ENCODE peak calls at places on chromosome X, in nine cellular contexts. I is Panc1, P is prostate gland, T is transverse colon, J is breast epithelium, H is PC-3, B is pancreas, A is Peyer's patch, E is heart right ventricle. Z is an unnamed sample.

GRCh38 chrX:3362956-3363355 is 16.5 kb upstream of the MXRA5 start:
- DNase-seq in J (peak; percentile 45), E (no peak), A (no peak), T (no peak), I (no peak), P (peak; percentile 46), H (no peak), B (no peak), Z (no peak)

GRCh38 chrX:75301060-75301459 is 27.2 kb downstream of the UPRT start:
- DNase-seq in T (no peak), A (no peak), P (no peak), J (no peak), H (no peak), B (no peak), E (no peak), I (no peak), Z (no peak)

GRCh38 chrX:41629539-41629938 is 59.2 kb upstream of the GPR34 start:
- DNase-seq in B (no peak), E (no peak), T (no peak), A (no peak), P (no peak), J (no peak), H (no peak), I (no peak), Z (no peak)

GRCh38 chrX:123675154-123675553 is 57.7 kb downstream of the THOC2 start:
- DNase-seq in E (no peak), P (no peak), B (no peak), A (no peak), J (no peak), I (no peak), H (peak; percentile 17), T (no peak), Z (no peak)

GRCh38 chrX:53086464-53086863 is 4.3 kb downstream of the TSPYL2 start:
- DNase-seq in J (peak; percentile 63), B (peak; percentile 74), H (no peak), P (peak; percentile 66), A (peak; percentile 72), E (peak; percentile 18), T (peak; percentile 48), I (no peak), Z (peak; percentile 91)

GRCh38 chrX:69262036-69262905 is 97.0 kb upstream of the PJA1 start:
- DNase-seq in P (no peak), H (no peak), B (peak; percentile 34), I (no peak), T (no peak), A (no peak), E (no peak), J (no peak), Z (no peak)

GRCh38 chrX:152915541-152916241 is 17.8 kb downstream of the ZNF185 start:
- DNase-seq in H (peak; percentile 78), A (no peak), T (no peak), I (peak; percentile 39), P (no peak), J (no peak), E (no peak), B (no peak), Z (peak; percentile 22)

GRCh38 chrX:106894978-106895452 is 8.1 kb downstream of the RIPPLY1 start:
- DNase-seq in T (no peak), I (no peak), H (peak; percentile 91), E (peak; percentile 7), A (no peak), P (no peak), B (no peak), J (no peak), Z (no peak)

GRCh38 chrX:70168238-70169188 is 8.8 kb upstream of the DGAT2L6 start:
- DNase-seq in H (peak; percentile 75), B (no peak), I (no peak), T (no peak), E (no peak), J (no peak), P (no peak), A (no peak), Z (peak; percentile 41)

GRCh38 chrX:22748093-22748999 is 251.4 kb upstream of the DDX53 start:
- DNase-seq in E (peak; percentile 21), J (peak; percentile 18), T (peak; percentile 35), P (peak; percentile 5), B (peak; percentile 71), A (no peak), H (peak; percentile 63), I (peak; percentile 32), Z (peak; percentile 27)

GRCh38 chrX:133415276-133416105 is at the start of gene GPC4:
- DNase-seq in B (peak; percentile 87), J (peak; percentile 28), H (peak; percentile 76), I (no peak), A (peak; percentile 80), T (peak; percentile 76), E (peak; percentile 51), P (peak; percentile 56), Z (peak; percentile 74)

GRCh38 chrX:74550295-74550802 is 64.1 kb downstream of the RLIM start:
- DNase-seq in P (peak; percentile 64), J (peak; percentile 49), B (peak; percentile 94), I (no peak), T (peak; percentile 88), H (peak; percentile 79), A (peak; percentile 86), E (peak; percentile 77), Z (peak; percentile 88)

DNA sequence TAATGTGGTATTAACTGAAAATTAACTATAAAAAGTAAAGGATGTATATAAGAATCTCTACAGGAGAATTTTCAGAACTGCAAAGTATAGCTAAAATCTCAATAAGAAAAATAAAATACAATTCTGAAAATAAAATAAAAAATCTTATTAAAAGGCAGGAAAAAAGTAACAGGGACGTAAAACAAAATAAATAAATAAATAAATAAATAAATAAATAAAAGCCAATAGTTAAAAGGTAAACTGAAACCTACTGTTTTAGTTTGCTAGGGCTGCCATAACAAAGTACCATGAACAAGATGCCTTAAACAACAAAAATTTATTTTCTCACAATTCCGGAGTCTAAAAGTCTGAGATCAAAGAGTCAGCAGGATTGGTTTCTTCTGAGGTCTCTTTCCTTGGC is 140.6 kb downstream of the SPANXA1 start:
- DNase-seq in I (no peak), B (no peak), P (no peak), H (no peak), E (no peak), T (no peak), J (no peak), A (no peak), Z (no peak)
- H3K4me3 ChIP-seq in I (no peak overlapping the region), B (no peak overlapping the region), P (no peak overlapping the region), H (no peak overlapping the region), E (no peak overlapping the region), T (no peak overlapping the region), J (no peak overlapping the region), A (no peak overlapping the region), Z (no peak overlapping the region)

DNA sequence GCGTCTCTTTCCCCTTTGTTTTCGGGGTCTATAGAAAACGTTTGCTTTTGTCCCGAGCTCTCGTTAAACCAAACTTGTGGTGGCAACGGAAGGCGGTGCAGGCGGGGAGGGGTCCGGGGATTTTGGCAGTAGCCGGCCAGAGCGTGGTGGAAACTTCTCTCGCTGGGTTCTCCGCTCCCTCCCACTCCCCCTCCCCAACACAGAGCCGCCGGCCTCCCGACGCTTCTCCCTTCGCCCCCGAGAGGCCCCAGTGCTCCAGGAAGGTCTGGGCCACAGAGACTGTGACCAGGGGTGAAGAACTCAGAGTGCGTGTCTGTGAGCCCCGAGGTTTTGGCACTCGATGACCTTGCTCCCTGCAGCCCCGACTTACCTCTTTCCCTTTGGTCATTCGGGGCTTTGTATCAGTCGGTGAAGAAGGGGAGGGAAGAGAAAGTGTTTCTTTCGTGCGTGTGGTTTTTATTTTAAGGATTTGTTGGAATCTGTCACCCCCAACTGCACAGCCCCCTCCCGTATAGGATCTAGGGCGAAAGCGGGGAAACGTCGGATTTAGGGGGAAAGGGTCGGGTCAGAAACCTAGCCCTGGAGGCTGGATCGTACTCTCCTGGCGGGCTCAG is 9.0 kb upstream of the BCOR start:
- DNase-seq in B (no peak), I (no peak), E (no peak), A (no peak), P (no peak), T (no peak), H (no peak), J (no peak), Z (no peak)
- H3K27ac ChIP-seq in B (peak overlapping the region; percentile 85), I (peak overlapping the region; percentile 90), E (peak overlapping the region; percentile 85), A (peak overlapping the region; percentile 96), P (peak overlapping the region; percentile 81), T (peak overlapping the region; percentile 96), H (no peak overlapping the region), J (peak overlapping the region; percentile 98), Z (peak overlapping the region; percentile 75)

GRCh38 chrX:130094712-130095111 is 15.6 kb downstream of the ELF4 start:
- DNase-seq in E (no peak), A (no peak), J (no peak), B (no peak), H (no peak), I (no peak), T (no peak), P (no peak), Z (no peak)

GRCh38 chrX:130095249-130095648 is 15.0 kb downstream of the ELF4 start:
- DNase-seq in H (no peak), J (no peak), I (no peak), T (no peak), B (no peak), E (no peak), A (no peak), P (no peak), Z (no peak)

GRCh38 chrX:130086414-130087207 is 23.7 kb downstream of the ELF4 start:
- DNase-seq in B (no peak), E (no peak), P (no peak), A (no peak), T (peak; percentile 56), H (no peak), I (no peak), J (no peak), Z (no peak)

GRCh38 chrX:130093271-130093670 is 17.0 kb downstream of the ELF4 start:
- DNase-seq in A (no peak), P (no peak), I (no peak), T (no peak), J (no peak), E (no peak), B (no peak), H (peak; percentile 32), Z (no peak)

GRCh38 chrX:130091976-130092522 is 18.2 kb downstream of the ELF4 start:
- DNase-seq in I (no peak), P (no peak), A (peak; percentile 69), H (no peak), T (peak; percentile 83), B (no peak), E (no peak), J (no peak), Z (no peak)
- TF ChIP-seq CTCF in I (no peak), P (no peak), A (no peak), H (no peak), T (peak; percentile 3), B (no peak), E (no peak), J (no peak), Z (no peak)

DNA sequence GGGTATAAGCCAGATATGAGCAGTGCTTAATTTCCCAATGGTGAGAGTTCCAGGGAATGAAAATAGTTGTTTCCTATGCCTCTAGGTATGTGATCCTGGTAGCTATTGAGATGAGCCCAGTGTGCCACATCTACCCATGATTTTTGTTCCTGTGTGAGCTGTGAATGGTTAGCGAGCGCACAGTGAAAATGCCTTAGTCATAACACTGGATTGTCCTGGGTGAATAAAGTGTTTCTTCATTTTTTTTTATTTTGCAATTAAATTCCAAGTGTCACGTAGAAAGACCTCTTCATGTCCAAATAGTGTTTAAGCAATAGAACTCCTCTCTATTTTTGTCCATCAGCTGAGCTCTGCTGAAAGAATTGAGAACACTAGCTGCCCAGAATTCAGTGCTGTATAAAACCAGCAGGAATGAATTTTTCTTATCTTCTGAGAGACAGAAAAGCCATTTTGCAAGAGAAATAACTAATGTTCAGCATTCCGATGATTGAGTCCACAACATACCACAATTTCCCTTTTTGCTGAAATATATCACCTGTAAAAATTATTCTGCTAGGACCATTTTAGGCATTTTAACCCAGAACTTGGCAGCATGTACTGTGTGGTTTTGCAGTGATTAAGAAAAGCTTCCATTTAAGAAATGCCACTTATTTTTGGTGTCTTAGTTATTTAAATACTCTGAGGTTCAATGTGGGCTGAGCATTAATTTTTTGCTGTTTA is 5.6 kb downstream of the MAOA start:
- DNase-seq in E (no peak), B (no peak), J (no peak), T (no peak), I (no peak), H (no peak), A (no peak), P (no peak), Z (no peak)
- H3K4me3 ChIP-seq in E (peak overlapping the region; percentile 7), B (no peak overlapping the region), J (no peak overlapping the region), T (no peak overlapping the region), I (no peak overlapping the region), H (no peak overlapping the region), A (no peak overlapping the region), P (no peak overlapping the region), Z (no peak overlapping the region)

Z was measured in testis.